ENCODE peak calls at places on chromosomes 16 and 17, in four cellular contexts. Y, C, M and X are unnamed samples.

GRCh38 chr17:40014375-40014980 is 762 bp upstream of the CSF3 start:
- DNase-seq in C (no peak), Y (no peak), M (no peak), X (no peak)

GRCh38 chr17:73639926-73640325 is 4.3 kb downstream of the SDK2 start:
- DNase-seq in M (no peak), Y (no peak), C (no peak), X (no peak)

GRCh38 chr17:1727258-1727789 is 2.8 kb downstream of the WDR81 start:
- DNase-seq in Y (no peak), M (no peak), C (no peak), X (no peak)

GRCh38 chr17:73482674-73483293 is 161.5 kb downstream of the SDK2 start:
- DNase-seq in Y (no peak), C (no peak), M (no peak), X (no peak)

GRCh38 chr16:11354733-11355574 is 9.7 kb downstream of the RMI2 start:
- DNase-seq in C (no peak), Y (no peak), M (no peak), X (no peak)

GRCh38 chr16:8989099-8989878 is 25.6 kb upstream of the USP7 start:
- DNase-seq in C (no peak), Y (no peak), M (no peak), X (no peak)

GRCh38 chr16:88599092-88599733 is 29.0 kb downstream of the ZC3H18 start:
- DNase-seq in M (no peak), Y (no peak), C (peak), X (peak)

GRCh38 chr17:17757391-17757791 is 76.1 kb downstream of the RAI1 start:
- DNase-seq in C (no peak), Y (no peak), M (no peak), X (no peak)

GRCh38 chr16:84243732-84244131 is 3.9 kb upstream of the KCNG4 start:
- DNase-seq in M (no peak), C (no peak), Y (no peak), X (no peak)

GRCh38 chr16:89300311-89300975 is 82.9 kb downstream of the ZNF778 start:
- DNase-seq in Y (no peak), M (no peak), C (no peak), X (no peak)

GRCh38 chr17:83162035-83162745 is 82.8 kb downstream of the METRNL start:
- DNase-seq in M (no peak), Y (no peak), C (peak), X (peak)

GRCh38 chr16:4639899-4640509 is 15.4 kb downstream of the MGRN1 start:
- DNase-seq in C (no peak), M (no peak), Y (no peak), X (no peak)

GRCh38 chr17:3799181-3799627 is 1.8 kb downstream of the ITGAE start:
- DNase-seq in M (no peak), C (no peak), Y (no peak), X (no peak)

GRCh38 chr17:74485012-74485743 is 18.7 kb downstream of the CD300A start:
- DNase-seq in Y (no peak), M (no peak), C (no peak), X (no peak)

GRCh38 chr17:75105269-75106080 is 4.3 kb upstream of the ARMC7 start:
- DNase-seq in M (peak), Y (peak), C (no peak), X (no peak)

GRCh38 chr17:62995377-62995885 is 29.4 kb downstream of the TANC2 start:
- DNase-seq in C (no peak), M (peak), Y (peak), X (no peak)

GRCh38 chr16:27198451-27199234 is 4.7 kb upstream of the KDM8 start:
- DNase-seq in M (peak), Y (no peak), C (no peak), X (no peak)